ENCODE peak calls at places on chromosomes 1 and 21, in nine cellular contexts. One of them, this sample, is unnamed.

GRCh38 chr1:43835141-43836021 is 98.2 kb upstream of the ARTN start:
- DNase-seq in activated naive CD8-positive, alpha-beta T cell treated with anti-CD3 and anti-CD28 coated beads, Interleukin-2, amount 50 U/mL, for 24 hours: peak
- DNase-seq in Calu3: peak
- DNase-seq in activated T-cell treated with anti-CD3 and anti-CD28 coated beads, Interleukin-2, amount 50 U/mL, for 72 hours: no peak
- DNase-seq in midbrain: no peak
- DNase-seq in stimulated activated CD4-positive, alpha-beta T cell treated with anti-CD3 and anti-CD28 coated beads, TNF-alpha, amount 100 ng/mL, for 1 hour: no peak
- DNase-seq in prostate gland: no peak
- DNase-seq in cardiac fibroblast: peak
- DNase-seq in neural crest cell: no peak
- DNase-seq in this sample: peak

GRCh38 chr21:41615613-41616012 is 107.7 kb upstream of the TMPRSS2 start:
- DNase-seq in cardiac fibroblast: peak
- DNase-seq in midbrain: no peak
- DNase-seq in Calu3: no peak
- DNase-seq in activated T-cell treated with anti-CD3 and anti-CD28 coated beads, Interleukin-2, amount 50 U/mL, for 72 hours: no peak
- DNase-seq in activated naive CD8-positive, alpha-beta T cell treated with anti-CD3 and anti-CD28 coated beads, Interleukin-2, amount 50 U/mL, for 24 hours: no peak
- DNase-seq in stimulated activated CD4-positive, alpha-beta T cell treated with anti-CD3 and anti-CD28 coated beads, TNF-alpha, amount 100 ng/mL, for 1 hour: no peak
- DNase-seq in prostate gland: peak
- DNase-seq in neural crest cell: no peak
- DNase-seq in this sample: no peak

GRCh38 chr1:85581138-85581801 is 709 bp downstream of the CCN1 start:
- DNase-seq in prostate gland: peak
- DNase-seq in cardiac fibroblast: peak
- DNase-seq in activated T-cell treated with anti-CD3 and anti-CD28 coated beads, Interleukin-2, amount 50 U/mL, for 72 hours: peak
- DNase-seq in activated naive CD8-positive, alpha-beta T cell treated with anti-CD3 and anti-CD28 coated beads, Interleukin-2, amount 50 U/mL, for 24 hours: peak
- DNase-seq in neural crest cell: peak
- DNase-seq in stimulated activated CD4-positive, alpha-beta T cell treated with anti-CD3 and anti-CD28 coated beads, TNF-alpha, amount 100 ng/mL, for 1 hour: no peak
- DNase-seq in Calu3: peak
- DNase-seq in midbrain: peak
- DNase-seq in this sample: peak

GRCh38 chr1:58755468-58755872 is 28.4 kb downstream of the JUN start:
- DNase-seq in activated naive CD8-positive, alpha-beta T cell treated with anti-CD3 and anti-CD28 coated beads, Interleukin-2, amount 50 U/mL, for 24 hours: peak
- DNase-seq in cardiac fibroblast: peak
- DNase-seq in neural crest cell: no peak
- DNase-seq in midbrain: no peak
- DNase-seq in Calu3: peak
- DNase-seq in prostate gland: peak
- DNase-seq in stimulated activated CD4-positive, alpha-beta T cell treated with anti-CD3 and anti-CD28 coated beads, TNF-alpha, amount 100 ng/mL, for 1 hour: peak
- DNase-seq in activated T-cell treated with anti-CD3 and anti-CD28 coated beads, Interleukin-2, amount 50 U/mL, for 72 hours: peak
- DNase-seq in this sample: peak

GRCh38 chr1:25912076-25912831 is 6.0 kb upstream of the STMN1 start:
- DNase-seq in prostate gland: no peak
- DNase-seq in stimulated activated CD4-positive, alpha-beta T cell treated with anti-CD3 and anti-CD28 coated beads, TNF-alpha, amount 100 ng/mL, for 1 hour: no peak
- DNase-seq in activated naive CD8-positive, alpha-beta T cell treated with anti-CD3 and anti-CD28 coated beads, Interleukin-2, amount 50 U/mL, for 24 hours: no peak
- DNase-seq in cardiac fibroblast: peak
- DNase-seq in midbrain: no peak
- DNase-seq in activated T-cell treated with anti-CD3 and anti-CD28 coated beads, Interleukin-2, amount 50 U/mL, for 72 hours: no peak
- DNase-seq in neural crest cell: no peak
- DNase-seq in Calu3: no peak
- DNase-seq in this sample: no peak

GRCh38 chr1:169618367-169618766 is 11.6 kb downstream of the SELP start:
- DNase-seq in midbrain: no peak
- DNase-seq in activated naive CD8-positive, alpha-beta T cell treated with anti-CD3 and anti-CD28 coated beads, Interleukin-2, amount 50 U/mL, for 24 hours: no peak
- DNase-seq in activated T-cell treated with anti-CD3 and anti-CD28 coated beads, Interleukin-2, amount 50 U/mL, for 72 hours: no peak
- DNase-seq in stimulated activated CD4-positive, alpha-beta T cell treated with anti-CD3 and anti-CD28 coated beads, TNF-alpha, amount 100 ng/mL, for 1 hour: no peak
- DNase-seq in cardiac fibroblast: no peak
- DNase-seq in neural crest cell: no peak
- DNase-seq in prostate gland: no peak
- DNase-seq in Calu3: no peak
- DNase-seq in this sample: no peak

GRCh38 chr1:33137800-33138199 is 44.0 kb downstream of the TRIM62 start:
- DNase-seq in activated naive CD8-positive, alpha-beta T cell treated with anti-CD3 and anti-CD28 coated beads, Interleukin-2, amount 50 U/mL, for 24 hours: peak
- DNase-seq in Calu3: no peak
- DNase-seq in cardiac fibroblast: peak
- DNase-seq in midbrain: peak
- DNase-seq in neural crest cell: peak
- DNase-seq in stimulated activated CD4-positive, alpha-beta T cell treated with anti-CD3 and anti-CD28 coated beads, TNF-alpha, amount 100 ng/mL, for 1 hour: no peak
- DNase-seq in activated T-cell treated with anti-CD3 and anti-CD28 coated beads, Interleukin-2, amount 50 U/mL, for 72 hours: peak
- DNase-seq in prostate gland: no peak
- DNase-seq in this sample: peak

GRCh38 chr1:21340230-21340564 is 49.9 kb upstream of the ECE1 start:
- DNase-seq in stimulated activated CD4-positive, alpha-beta T cell treated with anti-CD3 and anti-CD28 coated beads, TNF-alpha, amount 100 ng/mL, for 1 hour: no peak
- DNase-seq in prostate gland: peak
- DNase-seq in activated naive CD8-positive, alpha-beta T cell treated with anti-CD3 and anti-CD28 coated beads, Interleukin-2, amount 50 U/mL, for 24 hours: no peak
- DNase-seq in Calu3: peak
- DNase-seq in neural crest cell: no peak
- DNase-seq in cardiac fibroblast: no peak
- DNase-seq in midbrain: no peak
- DNase-seq in activated T-cell treated with anti-CD3 and anti-CD28 coated beads, Interleukin-2, amount 50 U/mL, for 72 hours: no peak
- DNase-seq in this sample: no peak

GRCh38 chr1:167401260-167401873 is 117.0 kb downstream of the CD247 start:
- DNase-seq in midbrain: peak
- DNase-seq in Calu3: peak
- DNase-seq in neural crest cell: peak
- DNase-seq in cardiac fibroblast: peak
- DNase-seq in stimulated activated CD4-positive, alpha-beta T cell treated with anti-CD3 and anti-CD28 coated beads, TNF-alpha, amount 100 ng/mL, for 1 hour: peak
- DNase-seq in prostate gland: peak
- DNase-seq in activated T-cell treated with anti-CD3 and anti-CD28 coated beads, Interleukin-2, amount 50 U/mL, for 72 hours: peak
- DNase-seq in activated naive CD8-positive, alpha-beta T cell treated with anti-CD3 and anti-CD28 coated beads, Interleukin-2, amount 50 U/mL, for 24 hours: peak
- DNase-seq in this sample: peak

GRCh38 chr1:200036616-200037270 is 9.2 kb downstream of the NR5A2 start:
- DNase-seq in neural crest cell: no peak
- DNase-seq in prostate gland: no peak
- DNase-seq in activated naive CD8-positive, alpha-beta T cell treated with anti-CD3 and anti-CD28 coated beads, Interleukin-2, amount 50 U/mL, for 24 hours: no peak
- DNase-seq in midbrain: no peak
- DNase-seq in activated T-cell treated with anti-CD3 and anti-CD28 coated beads, Interleukin-2, amount 50 U/mL, for 72 hours: no peak
- DNase-seq in cardiac fibroblast: no peak
- DNase-seq in Calu3: no peak
- DNase-seq in stimulated activated CD4-positive, alpha-beta T cell treated with anti-CD3 and anti-CD28 coated beads, TNF-alpha, amount 100 ng/mL, for 1 hour: no peak
- DNase-seq in this sample: no peak

GRCh38 chr1:232009741-232010140 is 383.2 kb downstream of the DISC1 start:
- DNase-seq in neural crest cell: no peak
- DNase-seq in activated naive CD8-positive, alpha-beta T cell treated with anti-CD3 and anti-CD28 coated beads, Interleukin-2, amount 50 U/mL, for 24 hours: no peak
- DNase-seq in cardiac fibroblast: no peak
- DNase-seq in prostate gland: no peak
- DNase-seq in midbrain: no peak
- DNase-seq in activated T-cell treated with anti-CD3 and anti-CD28 coated beads, Interleukin-2, amount 50 U/mL, for 72 hours: no peak
- DNase-seq in stimulated activated CD4-positive, alpha-beta T cell treated with anti-CD3 and anti-CD28 coated beads, TNF-alpha, amount 100 ng/mL, for 1 hour: no peak
- DNase-seq in Calu3: peak
- DNase-seq in this sample: no peak

GRCh38 chr1:163072658-163073057 is 3.5 kb downstream of the RGS4 start:
- DNase-seq in Calu3: no peak
- DNase-seq in midbrain: no peak
- DNase-seq in cardiac fibroblast: no peak
- DNase-seq in stimulated activated CD4-positive, alpha-beta T cell treated with anti-CD3 and anti-CD28 coated beads, TNF-alpha, amount 100 ng/mL, for 1 hour: no peak
- DNase-seq in activated naive CD8-positive, alpha-beta T cell treated with anti-CD3 and anti-CD28 coated beads, Interleukin-2, amount 50 U/mL, for 24 hours: no peak
- DNase-seq in neural crest cell: no peak
- DNase-seq in activated T-cell treated with anti-CD3 and anti-CD28 coated beads, Interleukin-2, amount 50 U/mL, for 72 hours: no peak
- DNase-seq in prostate gland: no peak
- DNase-seq in this sample: no peak

GRCh38 chr1:246897302-246897701 is 34.4 kb downstream of the AHCTF1 start:
- DNase-seq in activated naive CD8-positive, alpha-beta T cell treated with anti-CD3 and anti-CD28 coated beads, Interleukin-2, amount 50 U/mL, for 24 hours: no peak
- DNase-seq in prostate gland: no peak
- DNase-seq in Calu3: no peak
- DNase-seq in cardiac fibroblast: no peak
- DNase-seq in activated T-cell treated with anti-CD3 and anti-CD28 coated beads, Interleukin-2, amount 50 U/mL, for 72 hours: no peak
- DNase-seq in midbrain: no peak
- DNase-seq in stimulated activated CD4-positive, alpha-beta T cell treated with anti-CD3 and anti-CD28 coated beads, TNF-alpha, amount 100 ng/mL, for 1 hour: no peak
- DNase-seq in neural crest cell: no peak
- DNase-seq in this sample: no peak

GRCh38 chr1:221302357-221303147 is 423.3 kb downstream of the HLX start:
- DNase-seq in prostate gland: no peak
- DNase-seq in Calu3: no peak
- DNase-seq in activated T-cell treated with anti-CD3 and anti-CD28 coated beads, Interleukin-2, amount 50 U/mL, for 72 hours: no peak
- DNase-seq in activated naive CD8-positive, alpha-beta T cell treated with anti-CD3 and anti-CD28 coated beads, Interleukin-2, amount 50 U/mL, for 24 hours: no peak
- DNase-seq in stimulated activated CD4-positive, alpha-beta T cell treated with anti-CD3 and anti-CD28 coated beads, TNF-alpha, amount 100 ng/mL, for 1 hour: no peak
- DNase-seq in neural crest cell: no peak
- DNase-seq in midbrain: no peak
- DNase-seq in cardiac fibroblast: peak
- DNase-seq in this sample: no peak

GRCh38 chr1:203142684-203143408 is 15.3 kb downstream of the ADORA1 start:
- DNase-seq in activated naive CD8-positive, alpha-beta T cell treated with anti-CD3 and anti-CD28 coated beads, Interleukin-2, amount 50 U/mL, for 24 hours: no peak
- DNase-seq in prostate gland: no peak
- DNase-seq in activated T-cell treated with anti-CD3 and anti-CD28 coated beads, Interleukin-2, amount 50 U/mL, for 72 hours: no peak
- DNase-seq in neural crest cell: no peak
- DNase-seq in Calu3: no peak
- DNase-seq in stimulated activated CD4-positive, alpha-beta T cell treated with anti-CD3 and anti-CD28 coated beads, TNF-alpha, amount 100 ng/mL, for 1 hour: no peak
- DNase-seq in cardiac fibroblast: no peak
- DNase-seq in midbrain: no peak
- DNase-seq in this sample: no peak

GRCh38 chr1:147627435-147628110 is 42.8 kb downstream of the ACP6 start:
- DNase-seq in Calu3: peak
- DNase-seq in stimulated activated CD4-positive, alpha-beta T cell treated with anti-CD3 and anti-CD28 coated beads, TNF-alpha, amount 100 ng/mL, for 1 hour: no peak
- DNase-seq in activated naive CD8-positive, alpha-beta T cell treated with anti-CD3 and anti-CD28 coated beads, Interleukin-2, amount 50 U/mL, for 24 hours: peak
- DNase-seq in activated T-cell treated with anti-CD3 and anti-CD28 coated beads, Interleukin-2, amount 50 U/mL, for 72 hours: peak
- DNase-seq in prostate gland: peak
- DNase-seq in cardiac fibroblast: peak
- DNase-seq in neural crest cell: peak
- DNase-seq in midbrain: peak
- DNase-seq in this sample: peak

GRCh38 chr1:94988356-94988755 is 61.4 kb upstream of the CNN3 start:
- DNase-seq in prostate gland: no peak
- DNase-seq in neural crest cell: no peak
- DNase-seq in cardiac fibroblast: no peak
- DNase-seq in activated T-cell treated with anti-CD3 and anti-CD28 coated beads, Interleukin-2, amount 50 U/mL, for 72 hours: no peak
- DNase-seq in activated naive CD8-positive, alpha-beta T cell treated with anti-CD3 and anti-CD28 coated beads, Interleukin-2, amount 50 U/mL, for 24 hours: no peak
- DNase-seq in Calu3: no peak
- DNase-seq in midbrain: no peak
- DNase-seq in stimulated activated CD4-positive, alpha-beta T cell treated with anti-CD3 and anti-CD28 coated beads, TNF-alpha, amount 100 ng/mL, for 1 hour: no peak
- DNase-seq in this sample: no peak

GRCh38 chr1:153775432-153776311 is 465 bp downstream of the SLC27A3 start:
- DNase-seq in Calu3: peak
- DNase-seq in prostate gland: peak
- DNase-seq in activated T-cell treated with anti-CD3 and anti-CD28 coated beads, Interleukin-2, amount 50 U/mL, for 72 hours: peak
- DNase-seq in neural crest cell: no peak
- DNase-seq in activated naive CD8-positive, alpha-beta T cell treated with anti-CD3 and anti-CD28 coated beads, Interleukin-2, amount 50 U/mL, for 24 hours: peak
- DNase-seq in midbrain: peak
- DNase-seq in cardiac fibroblast: peak
- DNase-seq in stimulated activated CD4-positive, alpha-beta T cell treated with anti-CD3 and anti-CD28 coated beads, TNF-alpha, amount 100 ng/mL, for 1 hour: peak
- DNase-seq in this sample: peak

GRCh38 chr1:214439352-214440119 is 111.9 kb downstream of the PTPN14 start:
- DNase-seq in activated naive CD8-positive, alpha-beta T cell treated with anti-CD3 and anti-CD28 coated beads, Interleukin-2, amount 50 U/mL, for 24 hours: peak
- DNase-seq in stimulated activated CD4-positive, alpha-beta T cell treated with anti-CD3 and anti-CD28 coated beads, TNF-alpha, amount 100 ng/mL, for 1 hour: no peak
- DNase-seq in prostate gland: peak
- DNase-seq in Calu3: peak
- DNase-seq in midbrain: no peak
- DNase-seq in cardiac fibroblast: peak
- DNase-seq in activated T-cell treated with anti-CD3 and anti-CD28 coated beads, Interleukin-2, amount 50 U/mL, for 72 hours: peak
- DNase-seq in neural crest cell: no peak
- DNase-seq in this sample: peak

GRCh38 chr1:209728466-209728865 is 23.8 kb downstream of the HSD11B1 start:
- DNase-seq in stimulated activated CD4-positive, alpha-beta T cell treated with anti-CD3 and anti-CD28 coated beads, TNF-alpha, amount 100 ng/mL, for 1 hour: no peak
- DNase-seq in cardiac fibroblast: no peak
- DNase-seq in activated T-cell treated with anti-CD3 and anti-CD28 coated beads, Interleukin-2, amount 50 U/mL, for 72 hours: no peak
- DNase-seq in activated naive CD8-positive, alpha-beta T cell treated with anti-CD3 and anti-CD28 coated beads, Interleukin-2, amount 50 U/mL, for 24 hours: no peak
- DNase-seq in midbrain: peak
- DNase-seq in prostate gland: no peak
- DNase-seq in neural crest cell: no peak
- DNase-seq in Calu3: no peak
- DNase-seq in this sample: no peak